ENCODE peak calls at places on chromosomes 13 and 19, in eight cellular contexts. O, N, S, A, V, L, P and J are unnamed samples.

GRCh38 chr13:99464441-99464949 is 36.8 kb upstream of the TM9SF2 start:
- DNase-seq in P (peak), L (no peak), N (no peak), V (no peak), A (peak), O (no peak), S (no peak), J (no peak)

GRCh38 chr13:62113145-62113544 is 697.5 kb upstream of the PCDH20 start:
- DNase-seq in N (no peak), O (no peak), S (no peak), V (no peak), A (no peak), P (no peak), L (no peak), J (no peak)

GRCh38 chr13:48446454-48446853 is 33.5 kb upstream of the LPAR6 start:
- DNase-seq in O (no peak), A (no peak), S (peak), V (no peak), L (no peak), P (no peak), N (no peak), J (no peak)

GRCh38 chr13:63088226-63088625 is 1672.6 kb upstream of the PCDH20 start:
- DNase-seq in P (no peak), L (no peak), O (no peak), S (peak), N (no peak), V (no peak), A (no peak), J (no peak)

GRCh38 chr19:45999653-46000121 is 4.4 kb downstream of the CCDC61 start:
- DNase-seq in S (peak), V (no peak), A (no peak), P (no peak), N (peak), L (no peak), O (no peak), J (no peak)

GRCh38 chr19:16032509-16033135 is 43.7 kb upstream of the TPM4 start:
- DNase-seq in S (no peak), P (no peak), L (no peak), O (no peak), N (no peak), A (no peak), V (no peak), J (no peak)

GRCh38 chr19:33193864-33194362 is at the start of gene LRP3:
- DNase-seq in O (no peak), S (peak), N (peak), A (no peak), V (peak), L (peak), P (no peak), J (no peak)

GRCh38 chr19:31364956-31365355 is 15.7 kb upstream of the TSHZ3 start:
- DNase-seq in V (no peak), O (no peak), P (no peak), S (no peak), N (no peak), A (no peak), L (no peak), J (no peak)

GRCh38 chr13:100409132-100409531 is 179.5 kb downstream of the GGACT start:
- DNase-seq in V (no peak), O (no peak), S (peak), L (no peak), P (no peak), N (no peak), A (no peak), J (no peak)

GRCh38 chr19:4305659-4306058 is 1.3 kb downstream of the FSD1 start:
- DNase-seq in N (no peak), L (no peak), S (no peak), O (no peak), P (no peak), A (no peak), V (no peak), J (no peak)

GRCh38 chr19:39264306-39265290 is 3.6 kb upstream of the IFNL2 start:
- DNase-seq in N (no peak), V (no peak), P (no peak), S (peak), L (no peak), O (no peak), A (no peak), J (no peak)

GRCh38 chr13:31793246-31793645 is 53.9 kb downstream of the RXFP2 start:
- DNase-seq in L (no peak), O (no peak), S (no peak), N (no peak), A (peak), P (no peak), V (no peak), J (no peak)

GRCh38 chr19:49890349-49891311 is 6.1 kb downstream of the IL4I1 start:
- DNase-seq in O (no peak), N (peak), S (no peak), A (no peak), L (no peak), P (peak), V (peak), J (no peak)

GRCh38 chr13:110699148-110700145 is 6.5 kb downstream of the CARS2 start:
- DNase-seq in O (no peak), L (no peak), P (no peak), V (no peak), A (no peak), S (no peak), N (no peak), J (peak)

GRCh38 chr13:21638319-21639282 is 32.3 kb upstream of the FGF9 start:
- DNase-seq in V (no peak), N (no peak), A (no peak), O (peak), S (peak), P (peak), L (no peak), J (no peak)

GRCh38 chr19:3968556-3969434 is 2.1 kb downstream of the DAPK3 start:
- DNase-seq in N (peak), P (no peak), S (peak), V (peak), O (peak), L (peak), A (peak), J (peak)

GRCh38 chr19:4866595-4867424 is 657 bp downstream of the PLIN3 start:
- DNase-seq in O (peak), V (peak), A (no peak), L (no peak), N (peak), S (peak), P (peak), J (peak)

GRCh38 chr13:94209110-94209509 is 270.4 kb downstream of the DCT start:
- DNase-seq in L (no peak), N (no peak), V (no peak), P (no peak), A (no peak), S (peak), O (no peak), J (no peak)

GRCh38 chr13:110271313-110271712 is 35.6 kb downstream of the COL4A1 start:
- DNase-seq in A (no peak), P (no peak), O (no peak), L (no peak), N (no peak), V (no peak), S (no peak), J (peak)

GRCh38 chr13:76969488-76970365 is 21.4 kb downstream of the ACOD1 start:
- DNase-seq in O (no peak), A (no peak), P (no peak), V (no peak), S (no peak), L (no peak), N (no peak), J (no peak)

GRCh38 chr19:3073159-3073563 is 10.9 kb upstream of the TLE5 start:
- DNase-seq in A (no peak), P (no peak), L (no peak), S (peak), O (no peak), N (no peak), V (no peak), J (no peak)

GRCh38 chr13:43564941-43565340 is 221.8 kb downstream of the ENOX1 start:
- DNase-seq in A (no peak), N (no peak), O (no peak), L (no peak), S (no peak), V (no peak), P (no peak), J (no peak)

GRCh38 chr19:38658462-38659306 is 11.2 kb downstream of the ACTN4 start:
- DNase-seq in N (no peak), L (no peak), P (no peak), V (no peak), O (peak), A (peak), S (peak), J (no peak)

GRCh38 chr19:4811328-4812131 is 20.0 kb downstream of the TICAM1 start:
- DNase-seq in A (no peak), P (peak), O (peak), S (peak), V (peak), L (peak), N (peak), J (peak)

GRCh38 chr19:7349961-7350711 is 1.4 kb downstream of the ARHGEF18 start:
- DNase-seq in S (no peak), O (no peak), P (no peak), A (no peak), N (no peak), L (no peak), V (no peak), J (no peak)

GRCh38 chr19:18118420-18119242 is 21.1 kb downstream of the MAST3 start:
- DNase-seq in A (no peak), S (peak), V (no peak), N (no peak), P (no peak), L (no peak), O (no peak), J (no peak)

GRCh38 chr13:80141114-80141849 is 199.6 kb downstream of the SPRY2 start:
- DNase-seq in N (no peak), A (no peak), L (no peak), O (no peak), P (no peak), S (peak), V (no peak), J (no peak)

GRCh38 chr19:33203529-33203928 is 9.4 kb downstream of the LRP3 start:
- DNase-seq in P (no peak), S (no peak), A (no peak), V (peak), L (no peak), O (no peak), N (peak), J (no peak)

GRCh38 chr13:59458908-59459579 is 704.7 kb downstream of the DIAPH3 start:
- DNase-seq in L (no peak), N (no peak), V (no peak), P (no peak), A (peak), O (no peak), S (peak), J (no peak)

DNA sequence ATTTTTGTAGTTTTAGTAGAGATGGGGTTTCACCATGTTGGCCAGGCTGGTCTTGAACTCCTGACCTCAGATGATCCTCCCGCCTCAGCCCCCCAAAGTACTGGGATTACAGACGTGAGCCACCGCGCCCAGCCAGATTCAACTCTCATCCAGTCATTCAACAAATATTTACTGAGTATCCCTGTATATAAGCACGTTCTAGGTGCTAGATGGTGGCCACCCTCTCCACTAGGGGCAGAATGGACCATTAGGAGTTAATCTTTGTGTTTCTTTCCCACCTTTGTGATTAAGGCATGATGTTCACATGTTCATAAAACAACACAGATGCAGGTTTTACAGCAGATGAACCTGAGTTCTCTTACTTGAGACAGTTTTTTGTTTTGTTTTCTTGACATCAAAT is 7.3 kb downstream of the SHKBP1 start:
- DNase-seq in L (no peak), O (no peak), S (no peak), V (no peak), A (no peak), N (no peak), P (no peak), J (no peak)
- TF ChIP-seq CTCF in L (peak), O (no peak), S (peak), V (no peak), A (peak), N (no peak), P (peak), J (no peak)

DNA sequence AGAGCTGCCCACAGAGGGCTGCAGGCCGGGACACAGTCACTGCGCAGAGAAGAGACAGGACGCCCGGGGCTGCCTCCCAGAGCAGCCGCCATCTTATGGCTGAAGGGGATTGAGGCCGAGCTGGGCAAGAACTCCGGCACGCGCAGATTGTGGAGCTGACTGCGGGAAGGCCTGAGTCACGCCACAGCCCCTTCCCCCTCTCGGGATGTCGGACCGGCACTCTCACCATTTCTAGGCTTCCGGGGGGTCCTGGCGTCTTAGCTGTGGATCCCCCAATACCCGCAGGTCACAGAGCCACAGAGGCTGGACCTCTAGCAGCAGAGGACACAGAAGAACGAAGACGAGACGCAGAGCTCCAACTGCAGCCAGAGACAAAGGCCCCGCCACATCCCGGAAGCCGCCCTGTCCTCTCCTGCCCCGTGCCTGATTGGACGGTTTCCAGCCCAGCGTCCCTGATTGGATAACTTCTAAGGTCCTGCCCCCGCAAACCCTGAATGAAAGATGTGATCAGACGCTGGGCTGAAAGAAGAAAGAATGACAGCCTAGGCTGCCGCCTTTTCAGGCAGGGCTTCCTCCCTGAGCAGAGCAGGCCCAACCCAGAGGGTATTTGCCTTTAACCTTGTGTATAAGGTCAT is at the start of gene ZNF43:
- DNase-seq in P (peak), S (peak), L (peak), O (peak), V (peak), N (peak), A (peak), J (peak)
- TF ChIP-seq CTCF in P (peak), S (no peak), L (no peak), O (no peak), V (no peak), N (no peak), A (no peak), J (no peak)

DNA sequence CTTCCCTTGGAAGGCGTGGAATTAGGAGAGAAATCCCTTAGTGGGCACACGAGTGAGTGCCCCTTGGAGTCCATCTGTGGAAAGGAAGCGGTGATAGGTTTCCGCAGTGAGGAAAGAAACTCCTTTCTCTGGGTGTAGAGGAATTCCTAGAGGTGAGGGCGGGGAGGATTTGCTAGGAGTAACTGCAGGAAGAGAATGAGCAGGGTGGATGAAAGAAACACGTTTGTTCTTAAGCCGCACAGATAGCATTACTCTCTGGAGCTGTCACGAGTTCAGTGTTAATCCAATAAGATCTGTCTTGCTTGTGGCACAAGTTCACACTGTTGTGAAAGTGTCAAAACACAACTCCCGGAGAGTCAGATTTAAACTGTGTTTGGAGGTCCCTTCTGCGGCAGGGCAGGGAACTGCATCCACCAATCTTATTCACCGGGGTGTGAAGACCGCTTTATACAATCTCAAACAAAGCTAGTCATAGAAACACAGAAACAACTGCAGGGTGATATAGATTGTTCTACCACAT is 1.2 kb downstream of the KL start:
- DNase-seq in O (peak), S (peak), V (peak), N (no peak), A (no peak), P (peak), L (no peak), J (no peak)
- TF ChIP-seq CTCF in O (no peak), S (peak), V (peak), N (peak), A (no peak), P (peak), L (peak), J (peak)

GRCh38 chr19:53882391-53883050 is 524 bp downstream of the PRKCG start:
- DNase-seq in V (no peak), A (no peak), P (no peak), S (no peak), O (no peak), N (no peak), L (no peak), J (no peak)

GRCh38 chr19:53883231-53883661 is 1.2 kb downstream of the PRKCG start:
- DNase-seq in A (no peak), P (no peak), S (no peak), L (no peak), V (no peak), N (no peak), O (no peak), J (no peak)

GRCh38 chr19:53880716-53881481 is 1.1 kb upstream of the PRKCG start:
- DNase-seq in V (no peak), L (no peak), P (no peak), O (no peak), A (no peak), N (no peak), S (no peak), J (no peak)

GRCh38 chr19:53883741-53884140 is 1.7 kb downstream of the PRKCG start:
- DNase-seq in L (no peak), S (no peak), A (no peak), P (no peak), N (no peak), V (no peak), O (no peak), J (no peak)

GRCh38 chr19:53881482-53882390 is at the start of gene PRKCG:
- DNase-seq in L (peak), P (peak), N (peak), S (no peak), O (peak), V (peak), A (no peak), J (no peak)
- TF ChIP-seq CTCF in L (peak), P (peak), N (peak), S (peak), O (peak), V (peak), A (peak), J (peak)

DNA sequence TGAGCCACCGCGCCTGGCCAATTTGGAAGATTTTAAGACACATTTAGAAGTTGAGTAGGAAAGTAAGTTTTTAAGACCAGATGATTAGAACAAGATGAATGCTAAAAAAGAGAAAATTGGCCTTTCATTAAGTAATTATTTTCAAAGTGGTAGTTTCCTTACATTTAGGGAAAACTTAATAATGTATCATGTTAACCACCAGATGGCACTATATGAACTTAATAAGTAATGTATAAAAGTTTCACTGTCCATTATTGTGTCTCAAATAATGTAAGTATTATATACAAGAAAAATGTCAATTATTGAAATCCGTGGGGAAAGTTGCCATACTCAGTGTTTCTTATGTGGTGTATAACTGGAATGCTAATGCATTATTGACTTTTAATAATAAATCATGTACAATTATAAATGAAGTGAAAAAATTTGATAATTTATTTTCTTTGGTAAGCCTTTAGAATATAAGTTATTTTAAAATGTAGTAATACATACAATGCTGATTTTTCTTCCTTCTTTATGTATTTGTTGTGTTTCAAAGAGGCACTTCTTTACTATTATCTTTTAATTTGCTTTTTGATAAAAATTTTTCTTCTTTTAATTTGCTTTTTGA is 29.2 kb downstream of the COG6 start:
- DNase-seq in A (peak), N (no peak), P (peak), V (no peak), S (peak), L (no peak), O (no peak), J (no peak)
- TF ChIP-seq CTCF in A (peak), N (peak), P (peak), V (peak), S (peak), L (peak), O (no peak), J (peak)

DNA sequence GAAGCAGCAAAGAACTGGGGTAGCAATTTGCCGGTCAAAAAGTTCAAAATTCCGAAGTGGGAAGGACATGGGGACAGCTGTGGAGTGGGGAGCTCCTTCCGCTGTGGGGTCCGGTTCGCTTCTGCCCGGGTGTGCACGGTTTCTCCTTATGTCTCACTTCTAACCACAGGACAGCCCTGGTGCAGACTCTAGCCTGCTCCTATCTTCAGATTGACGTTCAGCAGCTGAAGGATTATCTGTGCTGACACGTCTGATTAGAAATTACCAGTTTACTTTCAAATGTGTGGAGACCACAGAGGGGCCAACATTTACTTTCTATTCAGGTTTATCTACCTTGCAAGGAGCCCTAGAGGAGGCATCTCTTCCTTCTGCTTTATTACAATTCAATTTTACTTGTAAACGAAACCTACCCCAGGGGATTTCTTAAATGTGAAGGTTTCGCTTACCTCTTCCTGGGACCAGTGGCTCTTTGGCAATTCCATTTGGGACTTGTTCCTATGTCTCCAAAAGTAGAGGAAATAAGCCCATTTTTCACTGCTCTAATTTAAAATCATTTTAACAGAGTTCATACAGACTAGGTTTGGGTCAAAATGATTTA is 27.3 kb downstream of the LHFPL6 start:
- DNase-seq in V (no peak), P (no peak), S (no peak), A (no peak), N (no peak), O (no peak), L (no peak), J (no peak)
- TF ChIP-seq CTCF in V (no peak), P (no peak), S (no peak), A (no peak), N (no peak), O (no peak), L (no peak), J (no peak)

DNA sequence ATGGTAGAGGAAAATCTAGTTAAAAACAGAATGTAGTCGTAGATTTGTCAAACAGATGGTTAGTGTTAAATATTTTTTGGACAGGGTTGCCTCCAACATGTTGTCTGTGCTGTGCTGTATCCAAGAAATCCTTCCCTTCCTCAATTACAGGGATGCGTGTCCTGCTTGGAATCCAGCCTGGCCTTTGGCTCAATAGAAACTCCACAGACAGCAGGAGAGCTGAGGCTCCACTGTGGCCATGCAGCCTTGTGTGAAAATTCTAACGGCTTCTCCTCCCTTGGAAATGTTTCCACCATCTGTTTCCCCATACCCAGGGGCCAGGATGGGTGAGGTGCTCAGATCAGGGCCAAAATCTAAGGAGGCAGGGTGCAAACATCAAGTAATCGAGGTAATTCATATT is 67.7 kb upstream of the USP29 start:
- DNase-seq in A (no peak), S (no peak), P (no peak), N (no peak), V (no peak), O (no peak), L (no peak), J (no peak)
- TF ChIP-seq CTCF in A (no peak), S (no peak), P (no peak), N (no peak), V (no peak), O (no peak), L (no peak), J (no peak)

GRCh38 chr13:34941835-34942731 is at the start of gene NBEA:
- DNase-seq in V (peak), N (peak), P (peak), A (peak), L (peak), S (peak), O (peak), J (peak)
- TF ChIP-seq CTCF in V (peak), N (peak), P (no peak), A (no peak), L (peak), S (no peak), O (no peak), J (peak)